ENCODE peak calls at places on chromosome 9, in eight cellular contexts. A is BJ; W is stimulated activated CD4-positive, alpha-beta T cell treated with anti-CD3 and anti-CD28 coated beads, Interleukin-12 subunit alpha, Interleukin-12 subunit beta, amount 100 ng/mL, for 4 hours; S is activated T-helper 1 cell treated with Interleukin-2 at 50 U/mL for 16 hours; V is Ammon's horn; P is stomach; F is A549; E is activated CD4-positive, alpha-beta T cell treated with anti-CD3 and anti-CD28 coated beads, Interleukin-2, amount 50 U/mL, for 1 hour. U is an unnamed sample.

GRCh38 chr9:137353223-137354152 is 51.4 kb upstream of the NRARP start:
- DNase-seq in A (no peak), W (no peak), S (no peak), V (no peak), P (peak), F (no peak), E (no peak), U (no peak)

GRCh38 chr9:81083821-81084512 is 605.4 kb downstream of the TLE1 start:
- DNase-seq in A (peak), W (no peak), S (no peak), V (no peak), P (no peak), F (no peak), E (no peak), U (no peak)

GRCh38 chr9:76583256-76583655 is 124.3 kb downstream of the GCNT1 start:
- DNase-seq in A (no peak), W (no peak), S (no peak), V (no peak), P (no peak), F (no peak), E (no peak), U (no peak)

GRCh38 chr9:76912631-76913275 is 6.8 kb upstream of the PRUNE2 start:
- DNase-seq in A (no peak), W (no peak), S (no peak), V (no peak), P (no peak), F (no peak), E (no peak), U (no peak)

GRCh38 chr9:98479449-98479848 is 224.0 kb upstream of the TBC1D2 start:
- DNase-seq in A (no peak), W (no peak), S (no peak), V (no peak), P (no peak), F (no peak), E (no peak), U (no peak)

GRCh38 chr9:76521906-76522305 is 62.9 kb downstream of the GCNT1 start:
- DNase-seq in A (no peak), W (no peak), S (no peak), V (no peak), P (no peak), F (no peak), E (no peak), U (no peak)

GRCh38 chr9:114549677-114550330 is 37.8 kb upstream of the ATP6V1G1 start:
- DNase-seq in A (no peak), W (no peak), S (no peak), V (no peak), P (no peak), F (no peak), E (no peak), U (no peak)

GRCh38 chr9:38344566-38345324 is 47.8 kb upstream of the ALDH1B1 start:
- DNase-seq in A (no peak), W (no peak), S (no peak), V (no peak), P (no peak), F (no peak), E (no peak), U (no peak)

GRCh38 chr9:81314525-81314924 is 374.8 kb downstream of the TLE1 start:
- DNase-seq in A (no peak), W (no peak), S (no peak), V (no peak), P (peak), F (no peak), E (no peak), U (no peak)

GRCh38 chr9:101561740-101562139 is 28.1 kb downstream of the RNF20 start:
- DNase-seq in A (no peak), W (no peak), S (no peak), V (no peak), P (no peak), F (no peak), E (no peak), U (no peak)

U was measured in GM19239.